ENCODE peak calls at places on chromosomes 11 and 22, in five cellular contexts. One of them, this sample, is unnamed. For H3K4me1, the result is how much of the 10 kb centered on the place peaks cover.

GRCh38 chr22:41362615-41363014 is 19.1 kb upstream of the TEF start:
- DNase-seq in right lobe of liver: no peak
- DNase-seq in body of pancreas: no peak
- DNase-seq in breast epithelium: no peak
- DNase-seq in sigmoid colon: no peak
- DNase-seq in this sample: no peak

GRCh38 chr22:47190276-47190956 is 428.0 kb downstream of the TBC1D22A start:
- DNase-seq in right lobe of liver: peak
- DNase-seq in body of pancreas: peak
- DNase-seq in breast epithelium: peak
- DNase-seq in sigmoid colon: peak
- DNase-seq in this sample: peak

GRCh38 chr11:77072851-77073327 is 6.1 kb downstream of the CAPN5 start:
- DNase-seq in right lobe of liver: no peak
- DNase-seq in body of pancreas: no peak
- DNase-seq in breast epithelium: peak
- DNase-seq in sigmoid colon: no peak
- DNase-seq in this sample: no peak

GRCh38 chr11:113806403-113806802 is 26.8 kb downstream of the CLDN25 start:
- DNase-seq in right lobe of liver: no peak
- DNase-seq in body of pancreas: no peak
- DNase-seq in breast epithelium: no peak
- DNase-seq in sigmoid colon: no peak
- DNase-seq in this sample: peak

GRCh38 chr11:77619576-77620198 is 17.9 kb downstream of the CLNS1A start:
- DNase-seq in right lobe of liver: no peak
- DNase-seq in body of pancreas: no peak
- DNase-seq in breast epithelium: no peak
- DNase-seq in sigmoid colon: no peak
- DNase-seq in this sample: no peak

GRCh38 chr22:20517422-20517821 is 10.0 kb downstream of the MED15 start:
- DNase-seq in right lobe of liver: no peak
- DNase-seq in body of pancreas: no peak
- DNase-seq in breast epithelium: no peak
- DNase-seq in sigmoid colon: no peak
- DNase-seq in this sample: no peak

GRCh38 chr11:113849713-113850112 is 25.7 kb downstream of the USP28 start:
- DNase-seq in right lobe of liver: no peak
- DNase-seq in body of pancreas: no peak
- DNase-seq in breast epithelium: no peak
- DNase-seq in sigmoid colon: no peak
- DNase-seq in this sample: no peak

GRCh38 chr11:111063711-111064110 is 181.8 kb upstream of the POU2AF2 start:
- DNase-seq in right lobe of liver: no peak
- DNase-seq in body of pancreas: no peak
- DNase-seq in breast epithelium: no peak
- DNase-seq in sigmoid colon: no peak
- DNase-seq in this sample: no peak

GRCh38 chr11:111465400-111465799 is 46.8 kb downstream of the BTG4 start:
- DNase-seq in right lobe of liver: no peak
- DNase-seq in body of pancreas: no peak
- DNase-seq in breast epithelium: no peak
- DNase-seq in sigmoid colon: no peak
- DNase-seq in this sample: no peak

GRCh38 chr11:125939081-125939521 is 6.7 kb upstream of the VSIG10L2 start:
- DNase-seq in right lobe of liver: no peak
- DNase-seq in body of pancreas: no peak
- DNase-seq in breast epithelium: no peak
- DNase-seq in sigmoid colon: no peak
- DNase-seq in this sample: peak

GRCh38 chr22:30253205-30253852 is 6.8 kb upstream of the LIF start:
- DNase-seq in right lobe of liver: no peak
- DNase-seq in body of pancreas: peak
- DNase-seq in breast epithelium: no peak
- DNase-seq in sigmoid colon: no peak
- DNase-seq in this sample: no peak

GRCh38 chr11:10725114-10725906 is 25.7 kb upstream of the CTR9 start:
- DNase-seq in right lobe of liver: no peak
- DNase-seq in body of pancreas: no peak
- DNase-seq in breast epithelium: no peak
- DNase-seq in sigmoid colon: no peak
- DNase-seq in this sample: no peak

GRCh38 chr11:71998649-71999310 is at the start of gene IL18BP:
- DNase-seq in right lobe of liver: no peak
- DNase-seq in body of pancreas: no peak
- DNase-seq in breast epithelium: peak
- DNase-seq in sigmoid colon: peak
- DNase-seq in this sample: no peak

DNA sequence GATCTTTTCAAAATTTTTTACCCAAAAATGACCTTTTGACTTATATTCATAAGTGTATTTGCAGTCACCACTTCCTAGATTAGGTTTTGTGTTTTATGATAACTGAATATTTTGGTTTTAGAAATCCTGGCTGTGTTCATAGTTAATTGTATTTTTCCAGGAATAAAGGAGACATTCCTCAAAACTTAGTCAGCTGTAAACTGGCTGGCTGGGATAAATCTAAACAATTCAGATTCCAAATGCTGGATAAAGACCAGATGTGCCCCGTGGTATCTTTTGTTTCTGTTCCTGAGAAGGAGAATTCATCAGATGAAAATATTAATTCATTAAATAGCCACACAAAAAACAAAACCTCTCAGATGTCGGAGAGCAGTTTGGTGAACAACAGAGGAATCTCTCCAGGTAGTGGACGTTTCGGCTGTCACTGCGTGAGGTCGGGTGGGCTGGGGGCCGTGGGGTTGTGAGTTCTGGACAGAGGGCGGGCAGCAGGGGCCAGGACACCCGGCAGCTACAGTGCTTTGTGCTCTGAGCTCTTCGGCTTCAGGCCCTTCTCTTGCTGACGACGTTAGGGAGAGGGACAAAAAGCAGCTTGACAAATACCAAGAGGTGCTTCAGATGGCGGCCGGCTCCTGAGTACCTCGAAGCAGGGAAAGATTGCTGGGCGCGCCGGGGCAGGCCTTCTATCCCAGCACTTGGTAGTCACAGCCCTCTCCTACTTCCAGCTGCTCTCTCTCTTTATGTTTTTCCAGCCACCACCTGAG is 24.6 kb downstream of the MOV10L1 start:
- DNase-seq in right lobe of liver: no peak
- DNase-seq in body of pancreas: no peak
- DNase-seq in breast epithelium: no peak
- DNase-seq in sigmoid colon: no peak
- DNase-seq in this sample: peak
- TF ChIP-seq POLR2A in right lobe of liver: no peak
- TF ChIP-seq POLR2A in body of pancreas: no peak
- TF ChIP-seq POLR2A in breast epithelium: no peak
- TF ChIP-seq POLR2A in sigmoid colon: no peak
- TF ChIP-seq POLR2A in this sample: no peak

DNA sequence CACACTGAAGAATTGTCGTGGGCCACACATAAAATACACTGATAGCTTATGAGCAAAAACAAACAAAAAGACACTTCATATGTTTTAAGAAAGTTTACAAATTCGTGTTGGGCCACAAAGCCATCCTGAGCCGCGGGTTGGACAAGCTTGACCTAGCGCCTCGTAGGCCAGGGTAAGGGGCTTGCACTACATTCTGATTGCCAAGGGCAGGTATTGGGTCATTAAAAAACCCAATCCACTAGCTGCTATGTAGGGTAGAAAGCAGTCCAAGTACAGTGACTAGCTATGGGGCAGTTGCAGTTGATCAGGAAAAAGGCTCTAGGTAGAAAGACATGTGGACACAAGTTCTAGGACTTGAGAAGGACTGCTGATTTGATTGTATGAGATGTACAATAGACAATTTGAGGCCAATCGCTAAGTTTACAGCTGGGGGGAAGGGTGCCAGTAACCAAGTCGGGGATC is 14.0 kb downstream of the KDELR3 start:
- DNase-seq in right lobe of liver: no peak
- DNase-seq in body of pancreas: no peak
- DNase-seq in breast epithelium: no peak
- DNase-seq in sigmoid colon: no peak
- DNase-seq in this sample: no peak
- H3K4me1 ChIP-seq in right lobe of liver: under half
- H3K4me1 ChIP-seq in body of pancreas: under half
- H3K4me1 ChIP-seq in breast epithelium: under half
- H3K4me1 ChIP-seq in sigmoid colon: under half
- H3K4me1 ChIP-seq in this sample: under half

DNA sequence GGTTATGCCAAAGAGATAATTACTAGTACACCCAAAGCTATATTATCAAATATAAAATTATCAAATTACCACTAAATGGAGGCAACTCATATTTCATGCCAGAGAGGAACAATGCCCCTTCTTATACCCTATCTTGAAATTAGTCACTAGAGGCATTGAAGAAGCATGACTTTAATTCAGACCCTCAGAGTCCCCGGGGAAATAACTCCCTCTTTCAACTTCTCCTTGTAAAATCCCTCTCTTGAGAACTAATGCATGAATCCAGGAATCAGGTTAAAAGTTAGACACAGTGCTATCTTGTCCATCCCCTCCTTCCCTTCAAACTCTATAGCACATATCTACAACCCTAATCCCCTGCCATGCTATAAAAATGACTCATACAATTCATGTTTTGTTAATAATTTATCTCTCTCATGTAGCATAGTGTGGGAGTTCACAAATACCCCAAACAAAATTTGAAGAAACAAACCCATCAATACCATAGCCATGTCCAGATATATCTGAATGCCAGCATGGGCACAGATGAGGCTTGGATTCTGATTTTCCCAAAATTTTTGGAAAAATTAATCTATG is 665.4 kb downstream of the KCNA4 start:
- DNase-seq in right lobe of liver: no peak
- DNase-seq in body of pancreas: no peak
- DNase-seq in breast epithelium: no peak
- DNase-seq in sigmoid colon: no peak
- DNase-seq in this sample: no peak
- TF ChIP-seq POLR2A in right lobe of liver: no peak
- TF ChIP-seq POLR2A in body of pancreas: no peak
- TF ChIP-seq POLR2A in breast epithelium: no peak
- TF ChIP-seq POLR2A in sigmoid colon: no peak
- TF ChIP-seq POLR2A in this sample: no peak

DNA sequence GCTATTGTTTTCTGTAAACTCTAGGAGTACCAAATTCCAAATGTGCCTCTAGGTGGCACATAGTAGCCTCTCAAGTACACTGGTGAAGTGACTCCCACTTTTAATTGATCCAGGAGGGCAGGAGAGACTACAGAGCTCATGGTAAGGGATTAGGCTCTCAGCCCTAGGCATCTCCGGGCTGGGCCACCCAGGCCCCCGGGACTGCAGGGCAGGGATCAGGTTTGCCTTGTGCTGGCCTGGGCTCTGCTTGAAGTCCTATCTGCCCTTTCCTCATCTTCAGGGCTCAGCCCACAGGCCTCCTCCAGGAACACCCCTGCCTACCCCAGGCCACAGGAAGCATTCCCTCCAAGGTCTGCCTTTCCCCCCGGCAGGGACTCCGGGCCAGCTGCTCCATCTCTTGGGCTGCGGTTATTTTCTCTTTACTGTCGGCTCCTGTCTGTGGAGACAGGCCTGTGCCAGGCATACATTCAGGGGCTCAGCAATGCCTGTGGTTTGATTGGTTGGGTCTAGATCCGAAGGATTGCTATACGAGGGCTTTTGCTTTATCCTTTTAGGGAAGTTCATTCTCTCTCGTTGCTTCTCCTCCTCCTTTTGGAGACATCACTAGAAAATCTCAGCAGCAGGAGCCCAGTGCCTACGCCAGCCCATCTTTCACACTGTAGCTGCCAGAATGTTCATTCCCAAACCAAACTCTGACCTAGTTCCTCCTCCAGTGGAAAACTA is 32.8 kb downstream of the PARVA start:
- DNase-seq in right lobe of liver: no peak
- DNase-seq in body of pancreas: no peak
- DNase-seq in breast epithelium: no peak
- DNase-seq in sigmoid colon: peak
- DNase-seq in this sample: no peak
- H3K4me1 ChIP-seq in right lobe of liver: under half
- H3K4me1 ChIP-seq in body of pancreas: under half
- H3K4me1 ChIP-seq in breast epithelium: under half
- H3K4me1 ChIP-seq in sigmoid colon: half or more
- H3K4me1 ChIP-seq in this sample: under half

GRCh38 chr11:57698843-57699365 is 13.1 kb downstream of the MED19 start:
- DNase-seq in right lobe of liver: no peak
- DNase-seq in body of pancreas: no peak
- DNase-seq in breast epithelium: no peak
- DNase-seq in sigmoid colon: no peak
- DNase-seq in this sample: no peak
- TF ChIP-seq POLR2A in right lobe of liver: no peak
- TF ChIP-seq POLR2A in body of pancreas: no peak
- TF ChIP-seq POLR2A in breast epithelium: no peak
- TF ChIP-seq POLR2A in sigmoid colon: no peak
- TF ChIP-seq POLR2A in this sample: no peak

GRCh38 chr11:57310091-57310490 is 14.7 kb downstream of the TNKS1BP1 start:
- DNase-seq in right lobe of liver: no peak
- DNase-seq in body of pancreas: peak
- DNase-seq in breast epithelium: no peak
- DNase-seq in sigmoid colon: no peak
- DNase-seq in this sample: no peak
- H3K4me1 ChIP-seq in right lobe of liver: half or more
- H3K4me1 ChIP-seq in body of pancreas: half or more
- H3K4me1 ChIP-seq in breast epithelium: under half
- H3K4me1 ChIP-seq in sigmoid colon: under half
- H3K4me1 ChIP-seq in this sample: half or more

GRCh38 chr11:12287374-12288211 is 89.8 kb upstream of the PARVA start:
- DNase-seq in right lobe of liver: no peak
- DNase-seq in body of pancreas: peak
- DNase-seq in breast epithelium: no peak
- DNase-seq in sigmoid colon: peak
- DNase-seq in this sample: no peak
- TF ChIP-seq POLR2A in right lobe of liver: no peak
- TF ChIP-seq POLR2A in body of pancreas: no peak
- TF ChIP-seq POLR2A in breast epithelium: no peak
- TF ChIP-seq POLR2A in sigmoid colon: no peak
- TF ChIP-seq POLR2A in this sample: no peak

DNA sequence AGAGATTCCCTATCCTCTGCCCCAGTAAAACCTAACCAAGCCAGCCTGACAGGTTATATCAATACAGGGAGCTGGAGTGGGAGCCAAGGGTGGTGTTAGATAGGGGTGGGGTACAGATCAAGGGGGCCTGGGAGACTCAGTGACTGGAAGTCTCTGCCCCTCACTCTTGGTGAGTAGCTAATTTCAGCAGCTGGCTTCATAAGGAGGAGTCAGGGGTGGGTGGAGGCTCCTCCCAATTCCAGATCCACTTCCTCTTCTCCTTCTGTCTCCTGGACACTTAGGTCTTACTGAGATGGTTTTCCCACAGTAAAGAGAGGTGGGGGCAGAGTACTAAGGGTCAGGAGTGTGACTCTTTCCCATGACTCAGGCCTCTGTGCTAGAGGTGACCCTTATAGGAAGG is 1.2 kb upstream of the VSIG2 start:
- DNase-seq in right lobe of liver: no peak
- DNase-seq in body of pancreas: no peak
- DNase-seq in breast epithelium: no peak
- DNase-seq in sigmoid colon: no peak
- DNase-seq in this sample: peak
- H3K4me1 ChIP-seq in right lobe of liver: under half
- H3K4me1 ChIP-seq in body of pancreas: under half
- H3K4me1 ChIP-seq in breast epithelium: under half
- H3K4me1 ChIP-seq in sigmoid colon: under half
- H3K4me1 ChIP-seq in this sample: under half